ENCODE peak calls at places on chromosomes 2 and 18, in four cellular contexts. D is stimulated activated CD4-positive, alpha-beta T cell treated with anti-CD3 and anti-CD28 coated beads, TNF-alpha, amount 100 ng/mL, for 4 hours; A is EL; L is GM20000. K is an unnamed sample.

GRCh38 chr2:177302552-177302951 is 38.0 kb upstream of the NFE2L2 start:
- DNase-seq in D (no peak), A (no peak), L (no peak), K (no peak)

GRCh38 chr2:232588031-232588430 is 37.5 kb downstream of the EIF4E2 start:
- DNase-seq in D (no peak), A (no peak), L (no peak), K (no peak)

GRCh38 chr2:104834431-104834830 is 19.5 kb upstream of the POU3F3 start:
- DNase-seq in D (no peak), A (no peak), L (no peak), K (no peak)

GRCh38 chr18:4510709-4511108 is 55.6 kb upstream of the DLGAP1 start:
- DNase-seq in D (no peak), A (no peak), L (peak; percentile 34), K (no peak)

GRCh38 chr18:50076245-50076644 is 118.7 kb downstream of the MYO5B start:
- DNase-seq in D (no peak), A (no peak), L (no peak), K (no peak)

GRCh38 chr2:220192994-220193753 is 565.7 kb downstream of the SLC4A3 start:
- DNase-seq in D (no peak), A (peak; percentile 40), L (no peak), K (no peak)

GRCh38 chr18:33802955-33803354 is 224.9 kb downstream of the ASXL3 start:
- DNase-seq in D (no peak), A (no peak), L (no peak), K (no peak)

GRCh38 chr2:226903179-226903578 is 67.3 kb downstream of the RHBDD1 start:
- DNase-seq in D (no peak), A (peak; percentile 92), L (no peak), K (no peak)

GRCh38 chr2:47134386-47135090 is 20.6 kb downstream of the STPG4 start:
- DNase-seq in D (no peak), A (peak; percentile 20), L (no peak), K (no peak)

GRCh38 chr18:25921677-25922421 is 168.6 kb downstream of the SS18 start:
- DNase-seq in D (no peak), A (peak; percentile 37), L (peak; percentile 73), K (peak; percentile 23)

GRCh38 chr18:55124078-55124477 is 164.8 kb upstream of the CCDC68 start:
- DNase-seq in D (no peak), A (peak; percentile 71), L (no peak), K (no peak)

GRCh38 chr2:240836781-240837467 is 16.9 kb upstream of the KIF1A start:
- DNase-seq in D (no peak), A (peak; percentile 35), L (no peak), K (no peak)

GRCh38 chr18:3771121-3771971 is 321.4 kb downstream of the TGIF1 start:
- DNase-seq in D (peak; percentile 60), A (peak; percentile 93), L (peak; percentile 84), K (peak; percentile 52)

GRCh38 chr2:231911381-231911780 is 14.8 kb downstream of the NPPC start:
- DNase-seq in D (no peak), A (no peak), L (no peak), K (no peak)

GRCh38 chr18:25786778-25787177 is 303.6 kb downstream of the SS18 start:
- DNase-seq in D (no peak), A (peak; percentile 95), L (no peak), K (no peak)

K was measured in activated B cell treated with CpG ODN at 0.5 μM for 24 hours.